ENCODE peak calls at places on chromosome 22, in six cellular contexts. A is iPS-NIHi11; R is lower leg skin; J is activated CD8-positive, alpha-beta memory T cell treated with anti-CD3 and anti-CD28 coated beads, Interleukin-2, amount 10 ng/mL, durations not matched to agents 7 days and 5 days; M is NCI-H1105; N is brain microvascular endothelial cell. B is an unnamed sample.
A peak's percentile ranks its signal among the peaks of the same experiment; 100 is the strongest.

GRCh38 chr22:31127181-31127772 is 4.5 kb downstream of the INPP5J start:
- DNase-seq in R (no peak), A (peak; percentile 50), M (no peak), N (no peak), J (no peak), B (no peak)

GRCh38 chr22:49994361-49995058 is 18.1 kb downstream of the IL17REL start:
- DNase-seq in J (no peak), N (no peak), R (no peak), A (no peak), M (no peak), B (no peak)

GRCh38 chr22:46661221-46661851 is 41.1 kb downstream of the GRAMD4 start:
- DNase-seq in N (peak; percentile 66), A (no peak), R (no peak), J (no peak), M (peak; percentile 77), B (no peak)

GRCh38 chr22:22196018-22196533 is 48.5 kb upstream of the VPREB1 start:
- DNase-seq in A (no peak), M (no peak), R (no peak), N (no peak), J (no peak), B (no peak)

GRCh38 chr22:39114157-39114511 is 17.1 kb downstream of the APOBEC3H start:
- DNase-seq in M (no peak), R (no peak), J (no peak), A (peak; percentile 40), N (no peak), B (no peak)

GRCh38 chr22:24181088-24181995 is at the start of gene SUSD2:
- DNase-seq in A (peak; percentile 79), R (no peak), M (no peak), N (no peak), J (no peak), B (no peak)

GRCh38 chr22:27752771-27753170 is 48.8 kb downstream of the MN1 start:
- DNase-seq in N (peak; percentile 11), M (no peak), J (no peak), R (peak; percentile 51), A (no peak), B (no peak)

GRCh38 chr22:50361688-50362087 is 18.6 kb downstream of the PPP6R2 start:
- DNase-seq in A (no peak), M (no peak), R (no peak), N (no peak), J (peak; percentile 87), B (no peak)

GRCh38 chr22:43263645-43264514 is 76.9 kb upstream of the TTLL12 start:
- DNase-seq in R (peak; percentile 51), A (no peak), J (peak; percentile 96), M (peak; percentile 42), N (peak; percentile 96), B (peak; percentile 63)

GRCh38 chr22:45010532-45010900 is 711 bp upstream of the PHF21B start:
- DNase-seq in A (no peak), M (no peak), J (no peak), R (no peak), N (no peak), B (no peak)

GRCh38 chr22:50702261-50702671 is 29.6 kb downstream of the SHANK3 start:
- DNase-seq in J (peak; percentile 48), A (no peak), N (no peak), M (no peak), R (no peak), B (no peak)

GRCh38 chr22:46738642-46738960 is 549 bp upstream of the CERK start:
- DNase-seq in M (no peak), J (no peak), N (no peak), A (peak; percentile 57), R (no peak), B (no peak)

GRCh38 chr22:22599248-22599647 is 40.2 kb upstream of the PRAME start:
- DNase-seq in A (no peak), M (no peak), J (no peak), R (no peak), N (no peak), B (no peak)

GRCh38 chr22:43482310-43482625 is 70.5 kb downstream of the MPPED1 start:
- DNase-seq in R (no peak), A (no peak), M (no peak), J (no peak), N (no peak), B (no peak)

GRCh38 chr22:33426451-33426850 is 368.3 kb upstream of the SYN3 start:
- DNase-seq in A (no peak), N (no peak), M (no peak), R (no peak), J (no peak), B (no peak)

GRCh38 chr22:33126881-33127280 is 68.7 kb upstream of the SYN3 start:
- DNase-seq in R (no peak), N (no peak), A (peak; percentile 31), J (no peak), M (no peak), B (no peak)

GRCh38 chr22:49102367-49102766 is 725.3 kb downstream of the BRD1 start:
- DNase-seq in J (no peak), M (no peak), A (no peak), N (no peak), R (no peak), B (no peak)

GRCh38 chr22:41892721-41893120 is 22.2 kb downstream of the SHISA8 start:
- DNase-seq in N (no peak), R (no peak), A (no peak), M (no peak), J (no peak), B (no peak)

GRCh38 chr22:39920134-39920743 is 19.4 kb downstream of the GRAP2 start:
- DNase-seq in R (no peak), J (peak; percentile 86), A (no peak), M (no peak), N (no peak), B (no peak)